ENCODE peak calls at places on chromosome 11, in four cellular contexts. M is cardiac muscle cell; Q is fibroblast of lung; L is naive thymus-derived CD4-positive, alpha-beta T cell. G is an unnamed sample.

GRCh38 chr11:57744386-57744785 is 3.1 kb downstream of the SELENOH start:
- DNase-seq in M (no peak), Q (no peak), L (no peak), G (no peak)

GRCh38 chr11:122879785-122880184 is 2.8 kb upstream of the JHY start:
- DNase-seq in M (peak), Q (no peak), L (no peak), G (no peak)

GRCh38 chr11:82842019-82842418 is 58.2 kb downstream of the PRCP start:
- DNase-seq in M (peak), Q (no peak), L (no peak), G (no peak)

GRCh38 chr11:60951909-60952741 is at the start of gene SLC15A3:
- DNase-seq in M (no peak), Q (peak), L (peak), G (no peak)

GRCh38 chr11:93986716-93987115 is 34.4 kb upstream of the HEPHL1 start:
- DNase-seq in M (no peak), Q (peak), L (no peak), G (no peak)

GRCh38 chr11:78270993-78271392 is 82.3 kb downstream of the USP35 start:
- DNase-seq in M (no peak), Q (no peak), L (no peak), G (no peak)

GRCh38 chr11:35682230-35683195 is 19.9 kb downstream of the TRIM44 start:
- DNase-seq in M (no peak), Q (peak), L (no peak), G (no peak)

GRCh38 chr11:954392-955144 is 28.9 kb downstream of the AP2A2 start:
- DNase-seq in M (no peak), Q (no peak), L (no peak), G (no peak)

GRCh38 chr11:83818349-83818748 is 532.2 kb upstream of the CCDC90B start:
- DNase-seq in M (no peak), Q (no peak), L (no peak), G (no peak)

GRCh38 chr11:27839226-27839913 is 139.1 kb upstream of the BDNF start:
- DNase-seq in M (no peak), Q (peak), L (no peak), G (no peak)

GRCh38 chr11:68750197-68750987 is 928 bp downstream of the TESMIN start:
- DNase-seq in M (no peak), Q (no peak), L (peak), G (peak)

GRCh38 chr11:120482149-120482548 is 29.4 kb upstream of the GRIK4 start:
- DNase-seq in M (no peak), Q (no peak), L (no peak), G (no peak)

GRCh38 chr11:59706518-59707285 is 6.9 kb downstream of the OR10V1 start:
- DNase-seq in M (no peak), Q (peak), L (no peak), G (no peak)

GRCh38 chr11:120517390-120518315 is 6.1 kb downstream of the GRIK4 start:
- DNase-seq in M (peak), Q (peak), L (no peak), G (no peak)

GRCh38 chr11:43518407-43519165 is 159.9 kb downstream of the TTC17 start:
- DNase-seq in M (no peak), Q (no peak), L (no peak), G (no peak)

GRCh38 chr11:46112961-46113617 is 8.2 kb downstream of the PHF21A start:
- DNase-seq in M (peak), Q (peak), L (peak), G (peak)

GRCh38 chr11:67024410-67024809 is 1.5 kb downstream of the SYT12 start:
- DNase-seq in M (no peak), Q (no peak), L (peak), G (peak)

GRCh38 chr11:19814421-19814820 is 101.8 kb downstream of the NAV2 start:
- DNase-seq in M (no peak), Q (no peak), L (no peak), G (no peak)

GRCh38 chr11:128548655-128549255 is 38.6 kb downstream of the ETS1 start:
- DNase-seq in M (peak), Q (peak), L (peak), G (no peak)

GRCh38 chr11:27437824-27438594 is 34.6 kb downstream of the LGR4 start:
- DNase-seq in M (no peak), Q (no peak), L (no peak), G (no peak)

GRCh38 chr11:117281159-117281558 is 10.0 kb upstream of the BACE1-AS start:
- DNase-seq in M (no peak), Q (peak), L (no peak), G (no peak)
- H3K27ac ChIP-seq in M (peak), Q (peak), L (no peak), G (no peak)

DNA sequence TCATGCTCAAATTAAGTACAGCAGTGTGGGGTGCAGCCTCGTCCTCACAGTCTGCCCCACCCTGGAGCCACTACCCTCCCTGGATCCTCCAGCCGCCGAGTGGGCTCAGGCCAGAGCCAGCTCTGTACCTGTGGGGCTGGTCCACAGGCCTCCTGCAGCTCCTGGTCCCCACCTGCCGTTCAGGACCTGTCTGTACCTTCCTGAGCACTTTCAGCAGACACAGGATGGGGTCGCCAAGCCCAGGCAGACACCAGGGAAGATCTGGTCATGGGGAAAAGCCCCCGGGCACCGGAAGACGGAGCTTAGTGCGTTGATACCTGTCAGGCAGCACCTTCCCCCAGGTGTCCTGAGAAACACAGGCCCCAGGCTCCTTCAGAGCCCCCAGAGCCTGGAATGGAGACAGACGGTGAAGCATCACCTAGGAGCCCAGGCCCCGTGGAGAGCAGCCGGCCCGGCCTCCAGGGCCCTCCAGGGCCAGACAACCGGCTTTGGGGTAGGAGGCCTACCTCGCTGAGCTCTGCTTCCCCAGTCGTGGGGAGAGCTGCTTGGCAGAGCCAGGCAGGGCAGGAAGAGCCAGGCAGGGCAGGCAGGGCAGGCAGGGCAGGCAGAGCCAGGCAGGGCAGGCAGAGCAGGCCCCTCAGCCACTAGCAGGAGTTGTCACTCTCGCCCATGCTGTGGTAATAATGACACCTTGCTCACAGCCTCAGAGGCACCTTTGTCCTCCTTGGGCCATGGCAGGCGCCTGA is 9.8 kb downstream of the TSPAN32 start:
- DNase-seq in M (no peak), Q (no peak), L (no peak), G (no peak)
- H3K4me3 ChIP-seq in M (no peak), Q (no peak), L (no peak), G (no peak)

GRCh38 chr11:102191832-102192231 is 81.6 kb downstream of the YAP1 start:
- DNase-seq in M (no peak), Q (peak), L (no peak), G (no peak)

GRCh38 chr11:102184269-102184987 is 74.2 kb downstream of the YAP1 start:
- DNase-seq in M (no peak), Q (no peak), L (no peak), G (no peak)

GRCh38 chr11:102192349-102193066 is 82.3 kb downstream of the YAP1 start:
- DNase-seq in M (peak), Q (no peak), L (no peak), G (no peak)

GRCh38 chr11:102186836-102187235 is 76.6 kb downstream of the YAP1 start:
- DNase-seq in M (peak), Q (no peak), L (no peak), G (no peak)

DNA sequence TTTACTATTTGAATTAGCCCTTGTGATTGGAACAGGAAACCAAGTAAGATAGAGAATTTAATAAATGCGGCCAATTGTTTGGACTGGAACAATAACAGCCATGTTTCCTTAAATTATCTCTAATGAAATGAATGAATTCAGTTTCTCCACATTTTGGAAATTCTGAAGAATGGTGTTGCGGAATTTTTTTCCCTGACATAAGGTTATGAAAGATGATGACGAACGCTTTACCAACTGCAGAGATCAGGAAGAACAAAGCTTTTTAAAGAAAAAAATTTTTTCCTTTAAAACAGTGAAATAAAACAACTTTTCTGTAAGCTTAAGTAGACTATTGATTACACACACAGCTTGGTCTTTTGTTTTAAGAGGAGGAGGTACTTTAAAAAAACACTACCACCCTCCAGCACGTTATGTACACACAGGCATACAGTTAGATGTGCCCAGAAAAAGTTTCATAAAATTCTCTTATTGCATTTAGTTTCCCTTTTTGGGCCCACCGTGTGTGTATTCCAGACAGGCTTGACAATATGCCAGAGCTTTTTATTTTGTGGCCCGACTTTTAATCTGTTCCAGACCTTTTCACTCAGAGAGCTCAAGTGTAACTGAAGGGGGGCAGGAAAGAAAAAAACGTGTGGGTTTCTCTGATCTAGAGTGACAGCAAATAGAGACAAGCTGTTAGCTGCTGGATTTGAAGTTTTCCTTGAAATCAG is 77.3 kb downstream of the YAP1 start:
- DNase-seq in M (peak), Q (peak), L (no peak), G (no peak)
- H3K27ac ChIP-seq in M (peak), Q (peak), L (no peak), G (no peak)

GRCh38 chr11:32229566-32230240 is 138.8 kb downstream of the RCN1 start:
- DNase-seq in M (no peak), Q (no peak), L (no peak), G (no peak)

GRCh38 chr11:32233928-32234327 is 143.1 kb downstream of the RCN1 start:
- DNase-seq in M (no peak), Q (no peak), L (no peak), G (no peak)

GRCh38 chr11:32232516-32232915 is 141.6 kb downstream of the RCN1 start:
- DNase-seq in M (no peak), Q (no peak), L (no peak), G (no peak)

GRCh38 chr11:32233276-32233675 is 142.4 kb downstream of the RCN1 start:
- DNase-seq in M (no peak), Q (no peak), L (no peak), G (no peak)

DNA sequence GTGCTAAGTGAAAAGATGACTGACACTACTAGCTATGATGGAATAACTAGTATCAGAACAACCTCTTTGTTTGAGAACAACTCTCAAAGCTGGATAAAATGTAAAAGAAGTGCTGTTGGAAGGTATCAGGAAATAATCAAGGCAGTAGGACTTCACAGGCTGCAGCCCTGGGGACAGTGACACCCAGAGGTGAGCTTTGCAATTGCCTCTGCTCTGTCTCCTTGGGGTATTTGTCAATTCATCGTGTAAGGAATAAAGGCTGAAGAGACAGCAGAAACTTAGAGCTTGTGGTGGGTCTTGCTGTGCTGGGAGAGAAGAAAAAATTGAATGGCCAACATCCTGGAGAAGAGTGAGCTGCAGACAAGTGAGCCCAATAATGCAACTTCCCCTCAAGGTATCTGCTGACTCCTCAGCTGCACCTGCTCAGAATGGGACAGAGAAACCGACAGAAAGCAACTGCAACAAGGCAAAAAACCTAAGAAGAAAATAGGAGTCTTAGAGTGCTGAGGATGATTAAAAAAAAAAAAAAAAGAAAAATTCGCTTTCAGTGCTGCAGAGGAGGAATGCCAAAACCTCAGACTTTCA is 141.1 kb downstream of the RCN1 start:
- DNase-seq in M (peak), Q (peak), L (no peak), G (no peak)
- H3K4me3 ChIP-seq in M (no peak), Q (no peak), L (no peak), G (no peak)

GRCh38 chr11:2314136-2314524 is 12.3 kb downstream of the TSPAN32 start:
- DNase-seq in M (no peak), Q (no peak), L (no peak), G (no peak)

GRCh38 chr11:2316169-2316962 is 14.6 kb downstream of the TSPAN32 start:
- DNase-seq in M (no peak), Q (no peak), L (no peak), G (no peak)

GRCh38 chr11:2313051-2313951 is 11.5 kb downstream of the TSPAN32 start:
- DNase-seq in M (no peak), Q (no peak), L (no peak), G (no peak)

GRCh38 chr11:2315395-2316168 is 13.8 kb downstream of the TSPAN32 start:
- DNase-seq in M (no peak), Q (no peak), L (no peak), G (no peak)

GRCh38 chr11:2314525-2315394 is 12.9 kb downstream of the TSPAN32 start:
- DNase-seq in M (peak), Q (peak), L (no peak), G (no peak)
- H3K27ac ChIP-seq in M (peak), Q (no peak), L (no peak), G (no peak)

GRCh38 chr11:11843233-11843632 is 1.5 kb downstream of the USP47 start:
- DNase-seq in M (peak), Q (peak), L (peak), G (peak)

GRCh38 chr11:11843642-11844041 is 1.9 kb downstream of the USP47 start:
- DNase-seq in M (no peak), Q (no peak), L (no peak), G (no peak)

GRCh38 chr11:11845551-11845950 is 3.8 kb downstream of the USP47 start:
- DNase-seq in M (no peak), Q (no peak), L (no peak), G (no peak)

GRCh38 chr11:11845066-11845465 is 3.3 kb downstream of the USP47 start:
- DNase-seq in M (no peak), Q (no peak), L (no peak), G (no peak)

DNA sequence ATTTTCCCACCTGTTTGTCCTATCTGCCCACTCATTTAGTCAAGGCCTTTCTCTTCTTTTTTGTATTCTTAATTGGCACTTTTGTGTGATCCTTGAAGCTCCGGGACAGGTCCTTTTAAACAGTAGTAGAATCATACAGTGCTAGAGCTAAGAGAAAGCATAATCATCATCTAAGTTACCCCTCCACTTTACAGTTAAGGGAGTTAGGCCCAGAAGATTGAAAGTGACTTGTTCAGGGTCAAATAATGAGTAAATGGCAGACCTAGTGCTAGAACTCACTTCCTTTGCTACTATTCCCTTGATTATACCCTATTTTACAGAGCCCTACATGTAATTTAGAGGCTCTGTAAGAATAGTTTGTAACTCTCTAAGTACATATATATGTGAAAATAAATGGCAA is 2.5 kb downstream of the USP47 start:
- DNase-seq in M (no peak), Q (no peak), L (no peak), G (no peak)
- H3K4me3 ChIP-seq in M (peak), Q (peak), L (peak), G (peak)

GRCh38 chr11:106167085-106167484 is 89.6 kb downstream of the AASDHPPT start:
- DNase-seq in M (no peak), Q (no peak), L (no peak), G (no peak)

GRCh38 chr11:106177311-106177710 is 99.8 kb downstream of the AASDHPPT start:
- DNase-seq in M (no peak), Q (no peak), L (no peak), G (no peak)

GRCh38 chr11:106173291-106173690 is 95.8 kb downstream of the AASDHPPT start:
- DNase-seq in M (no peak), Q (no peak), L (no peak), G (no peak)

GRCh38 chr11:106176817-106177216 is 99.4 kb downstream of the AASDHPPT start:
- DNase-seq in M (no peak), Q (no peak), L (no peak), G (no peak)

DNA sequence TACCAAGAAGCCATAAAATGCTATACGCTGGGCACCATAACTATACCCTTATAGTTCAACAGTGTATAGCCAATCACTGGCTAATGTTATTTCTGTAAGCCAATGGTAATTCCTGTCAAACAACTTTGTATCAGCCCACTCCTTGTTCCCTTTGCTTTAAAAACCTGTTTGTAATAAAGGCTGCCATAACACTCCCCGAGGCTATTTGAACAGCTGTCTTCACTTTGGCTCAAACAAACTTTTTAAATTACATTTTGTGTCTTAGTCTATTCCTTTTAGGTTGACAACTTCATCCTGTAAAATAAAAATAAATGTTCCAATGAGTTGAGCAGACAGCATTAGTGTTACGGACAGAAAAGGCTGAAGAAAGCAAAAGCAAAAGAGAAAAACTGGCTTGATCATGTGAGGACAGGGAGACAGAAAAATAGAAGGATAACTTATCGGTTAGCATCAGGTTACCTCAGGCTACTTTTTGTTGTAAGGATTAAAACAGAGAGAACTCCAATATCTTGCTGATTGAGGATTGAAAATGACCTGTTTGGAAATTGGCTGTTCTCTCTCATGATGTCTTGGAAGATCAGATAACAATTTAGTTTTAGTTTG is 95.0 kb downstream of the AASDHPPT start:
- DNase-seq in M (no peak), Q (no peak), L (no peak), G (no peak)
- H3K27ac ChIP-seq in M (no peak), Q (no peak), L (no peak), G (no peak)

GRCh38 chr11:71451596-71452353 is 1.2 kb upstream of the NADSYN1 start:
- DNase-seq in M (peak), Q (no peak), L (no peak), G (no peak)

GRCh38 chr11:71450507-71450906 is 2.3 kb upstream of the DHCR7 start:
- DNase-seq in M (no peak), Q (no peak), L (no peak), G (no peak)

GRCh38 chr11:71448257-71449161 is at the start of gene DHCR7:
- DNase-seq in M (peak), Q (peak), L (peak), G (peak)

GRCh38 chr11:71447791-71448256 is 369 bp downstream of the DHCR7 start:
- DNase-seq in M (peak), Q (no peak), L (no peak), G (no peak)

GRCh38 chr11:71449596-71449995 is 1.4 kb upstream of the DHCR7 start:
- DNase-seq in M (no peak), Q (no peak), L (no peak), G (no peak)
- H3K4me3 ChIP-seq in M (peak), Q (peak), L (peak), G (peak)

G was measured in CD8-positive, alpha-beta memory T cell.